ENCODE peak calls at places on chromosomes 2 and 18, in six cellular contexts. G, Z, A, C, X and Y are unnamed samples.

GRCh38 chr18:12745095-12745820 is 42.4 kb downstream of the PSMG2 start:
- DNase-seq in C (no peak), Z (no peak), X (no peak), A (no peak), G (no peak), Y (no peak)

GRCh38 chr2:191845248-191845715 is 1.6 kb downstream of the CAVIN2 start:
- DNase-seq in G (no peak), A (no peak), C (no peak), X (no peak), Z (no peak), Y (no peak)

GRCh38 chr2:74602553-74603281 is 45.4 kb downstream of the M1AP start:
- DNase-seq in C (no peak), X (no peak), A (no peak), G (no peak), Z (no peak), Y (no peak)

GRCh38 chr2:169891593-169892298 is 64.5 kb downstream of the UBR3 start:
- DNase-seq in Z (no peak), A (no peak), C (no peak), G (no peak), X (no peak), Y (no peak)

GRCh38 chr2:38037757-38038615 is 38.0 kb downstream of the CYP1B1 start:
- DNase-seq in G (no peak), X (peak), C (no peak), A (no peak), Z (peak), Y (no peak)

GRCh38 chr2:51812138-51812866 is 780.4 kb upstream of the NRXN1 start:
- DNase-seq in A (no peak), Z (no peak), X (no peak), C (no peak), G (no peak), Y (no peak)

GRCh38 chr2:83764447-83765005 is 694.6 kb downstream of the SUCLG1 start:
- DNase-seq in C (no peak), G (no peak), Z (no peak), A (no peak), X (no peak), Y (no peak)

GRCh38 chr2:142562900-142563299 is 314.6 kb upstream of the KYNU start:
- DNase-seq in C (no peak), X (no peak), Z (no peak), G (no peak), A (no peak), Y (no peak)

GRCh38 chr2:175401956-175402469 is 220.5 kb upstream of the ATP5MC3 start:
- DNase-seq in C (no peak), Z (no peak), A (no peak), X (no peak), G (no peak), Y (no peak)

GRCh38 chr2:14350856-14351255 is 281.7 kb upstream of the LRATD1 start:
- DNase-seq in C (no peak), A (no peak), X (no peak), G (no peak), Z (no peak), Y (no peak)

GRCh38 chr2:8162602-8163001 is 519.3 kb upstream of the ID2 start:
- DNase-seq in A (no peak), C (no peak), G (no peak), Z (no peak), X (no peak), Y (no peak)

GRCh38 chr2:236360486-236360885 is 96.3 kb upstream of the ASB18 start:
- DNase-seq in A (no peak), Z (no peak), X (no peak), G (no peak), C (no peak), Y (no peak)

GRCh38 chr18:26562568-26562967 is 14.2 kb upstream of the KCTD1 start:
- DNase-seq in C (no peak), X (no peak), Z (no peak), G (no peak), A (no peak), Y (no peak)

GRCh38 chr18:8745355-8746014 is 40.1 kb downstream of the MTCL1 start:
- DNase-seq in X (no peak), G (no peak), Z (no peak), C (no peak), A (no peak), Y (no peak)

GRCh38 chr2:204407209-204408070 is 137.8 kb upstream of the PARD3B start:
- DNase-seq in G (no peak), A (no peak), X (no peak), C (no peak), Z (no peak), Y (no peak)

GRCh38 chr2:49858657-49859056 is 704.3 kb upstream of the FSHR start:
- DNase-seq in X (no peak), A (no peak), Z (no peak), G (no peak), C (no peak), Y (no peak)

GRCh38 chr18:61772293-61772848 is 120.4 kb downstream of the RNF152 start:
- DNase-seq in X (no peak), A (no peak), Z (no peak), G (no peak), C (no peak), Y (no peak)

GRCh38 chr2:84846041-84846663 is 34.7 kb downstream of the TRABD2A start:
- DNase-seq in Z (no peak), X (no peak), C (peak), A (no peak), G (no peak), Y (peak)

GRCh38 chr2:84885111-84885510 is 4.2 kb upstream of the TRABD2A start:
- DNase-seq in X (no peak), C (no peak), Z (no peak), G (no peak), A (no peak), Y (no peak)

GRCh38 chr2:73946666-73947065 is 20.0 kb downstream of the DGUOK start:
- DNase-seq in G (no peak), Z (no peak), A (no peak), X (no peak), C (no peak), Y (no peak)

GRCh38 chr2:203360833-203361430 is 32.7 kb downstream of the ABI2 start:
- DNase-seq in Z (peak), C (no peak), A (no peak), X (no peak), G (peak), Y (no peak)

GRCh38 chr2:175309799-175310198 is 128.3 kb upstream of the ATP5MC3 start:
- DNase-seq in Z (peak), C (no peak), G (peak), X (no peak), A (no peak), Y (no peak)

GRCh38 chr2:108364676-108365297 is 13.0 kb upstream of the SULT1C4 start:
- DNase-seq in G (peak), X (no peak), Z (no peak), C (no peak), A (no peak), Y (no peak)

GRCh38 chr18:582465-582864 is 2.3 kb downstream of the CETN1 start:
- DNase-seq in C (no peak), G (no peak), X (no peak), Z (no peak), A (no peak), Y (no peak)

GRCh38 chr2:25250331-25251031 is 82.1 kb upstream of the POMC start:
- DNase-seq in X (no peak), A (no peak), G (no peak), C (no peak), Z (peak), Y (no peak)

GRCh38 chr2:138831691-138832090 is 51.5 kb upstream of the NXPH2 start:
- DNase-seq in G (no peak), A (no peak), X (no peak), Z (no peak), C (no peak), Y (no peak)

GRCh38 chr18:59570101-59570875 is 126.9 kb downstream of the CCBE1 start:
- DNase-seq in C (no peak), Z (no peak), G (no peak), A (no peak), X (no peak), Y (no peak)

GRCh38 chr18:28854964-28855363 is 678.0 kb upstream of the CDH2 start:
- DNase-seq in Z (no peak), C (no peak), G (no peak), X (no peak), A (no peak), Y (no peak)

GRCh38 chr2:172931256-172931894 is 144.3 kb upstream of the MAP3K20 start:
- DNase-seq in Z (no peak), C (no peak), G (no peak), A (no peak), X (no peak), Y (no peak)

GRCh38 chr2:54522624-54523281 is 66.6 kb downstream of the SPTBN1 start:
- DNase-seq in A (no peak), G (peak), Z (peak), X (peak), C (peak), Y (peak)

GRCh38 chr18:4284528-4284927 is 170.6 kb downstream of the DLGAP1 start:
- DNase-seq in C (no peak), G (no peak), Z (no peak), A (no peak), X (no peak), Y (no peak)